ENCODE peak calls at places on chromosomes 4 and X, in four cellular contexts. C, J, X and D are unnamed samples.
A peak's percentile ranks its signal among the peaks of the same experiment; 100 is the strongest.

GRCh38 chr4:5990446-5991160 is 27.6 kb downstream of the C4orf50 start:
- DNase-seq in C (no peak), J (no peak), X (no peak), D (no peak)

GRCh38 chrX:5979338-5979737 is 249.3 kb downstream of the NLGN4X start:
- DNase-seq in C (no peak), J (no peak), X (no peak), D (no peak)

GRCh38 chr4:182888894-182889293 is 28.3 kb downstream of the DCTD start:
- DNase-seq in C (no peak), J (no peak), X (no peak), D (no peak)

GRCh38 chrX:23483396-23483795 is 148.7 kb downstream of the PTCHD1 start:
- DNase-seq in C (no peak), J (no peak), X (no peak), D (no peak)

GRCh38 chrX:17743913-17744312 is 6.6 kb downstream of the SCML1 start:
- DNase-seq in C (no peak), J (no peak), X (no peak), D (no peak)

GRCh38 chr4:143410015-143410414 is 73.3 kb downstream of the GAB1 start:
- DNase-seq in C (no peak), J (no peak), X (no peak), D (no peak)

GRCh38 chrX:150507251-150507856 is 61.1 kb upstream of the MTM1 start:
- DNase-seq in C (peak; percentile 33), J (no peak), X (no peak), D (no peak)

GRCh38 chr4:159398236-159398638 is 295.4 kb downstream of the RAPGEF2 start:
- DNase-seq in C (no peak), J (no peak), X (no peak), D (peak; percentile 42)

GRCh38 chrX:77442728-77443127 is 4.5 kb upstream of the FGF16 start:
- DNase-seq in C (no peak), J (no peak), X (no peak), D (no peak)

GRCh38 chrX:125382148-125382628 is 62.5 kb downstream of the TEX13C start:
- DNase-seq in C (no peak), J (no peak), X (no peak), D (no peak)

GRCh38 chrX:55161581-55161980 is 58.6 kb upstream of the PAGE5 start:
- DNase-seq in C (no peak), J (no peak), X (no peak), D (no peak)

GRCh38 chrX:24899391-24899790 is 116.4 kb downstream of the ARX start:
- DNase-seq in C (no peak), J (no peak), X (no peak), D (no peak)

GRCh38 chr4:184147858-184148799 is 69.5 kb downstream of the ENPP6 start:
- DNase-seq in C (no peak), J (no peak), X (no peak), D (no peak)

GRCh38 chrX:110795645-110796510 is at the start of gene CHRDL1:
- DNase-seq in C (peak; percentile 39), J (peak; percentile 27), X (no peak), D (peak; percentile 23)

GRCh38 chr4:102761478-102761790 is 666 bp upstream of the MANBA start:
- DNase-seq in C (no peak), J (no peak), X (no peak), D (no peak)

GRCh38 chrX:27599928-27600327 is 9.8 kb downstream of the DCAF8L2 start:
- DNase-seq in C (no peak), J (no peak), X (no peak), D (no peak)

GRCh38 chr4:107094332-107094731 is 58.2 kb upstream of the DKK2 start:
- DNase-seq in C (no peak), J (no peak), X (no peak), D (no peak)

GRCh38 chr4:122776916-122777315 is 44.4 kb downstream of the BBS12 start:
- DNase-seq in C (no peak), J (no peak), X (no peak), D (no peak)